ENCODE peak calls at places on chromosomes 2 and 18, in four cellular contexts. L is endothelial cell of umbilical vein, B is breast epithelium, N is adrenal gland. X is an unnamed sample.

GRCh38 chr2:47504174-47504810 is 101.3 kb downstream of the MSH2 start:
- DNase-seq in L (no peak), B (no peak), N (no peak), X (no peak)

GRCh38 chr2:200913654-200914053 is 24.5 kb downstream of the NIF3L1 start:
- DNase-seq in L (no peak), B (no peak), N (no peak), X (no peak)

GRCh38 chr2:215637658-215638057 is 201.8 kb upstream of the FN1 start:
- DNase-seq in L (no peak), B (no peak), N (no peak), X (no peak)

GRCh38 chr18:49854681-49855080 is 41.3 kb upstream of the ACAA2 start:
- DNase-seq in L (no peak), B (no peak), N (no peak), X (no peak)

GRCh38 chr2:23760746-23761145 is 166.2 kb downstream of the ATAD2B start:
- DNase-seq in L (peak; percentile 44), B (no peak), N (no peak), X (no peak)

GRCh38 chr2:147327636-147328035 is 517.2 kb upstream of the ACVR2A start:
- DNase-seq in L (no peak), B (no peak), N (no peak), X (no peak)

GRCh38 chr2:232487385-232488096 is at the start of gene ECEL1:
- DNase-seq in L (no peak), B (no peak), N (peak; percentile 8), X (no peak)

GRCh38 chr2:240955306-240956101 is 42.9 kb upstream of the SNED1 start:
- DNase-seq in L (no peak), B (peak; percentile 15), N (no peak), X (no peak)

GRCh38 chr2:15548974-15549373 is 12.2 kb downstream of the NBAS start:
- DNase-seq in L (no peak), B (no peak), N (no peak), X (no peak)

GRCh38 chr2:117818921-117819320 is 4.4 kb downstream of the DDX18 start:
- DNase-seq in L (no peak), B (no peak), N (no peak), X (no peak)

GRCh38 chr18:2961828-2962227 is 51.1 kb downstream of the LPIN2 start:
- DNase-seq in L (no peak), B (no peak), N (no peak), X (no peak)

GRCh38 chr2:26298638-26299393 is 47.1 kb upstream of the SELENOI start:
- DNase-seq in L (peak; percentile 75), B (peak; percentile 61), N (peak; percentile 70), X (peak; percentile 42)
- TF ChIP-seq POLR2A in L (peak; percentile 16), B (no peak), N (peak; percentile 53), X (peak; percentile 42)

GRCh38 chr2:28620371-28620793 is 124.5 kb downstream of the PLB1 start:
- DNase-seq in L (no peak), B (no peak), N (no peak), X (no peak)
- TF ChIP-seq CTCF in L (no peak), B (no peak), N (no peak), X (no peak)

DNA sequence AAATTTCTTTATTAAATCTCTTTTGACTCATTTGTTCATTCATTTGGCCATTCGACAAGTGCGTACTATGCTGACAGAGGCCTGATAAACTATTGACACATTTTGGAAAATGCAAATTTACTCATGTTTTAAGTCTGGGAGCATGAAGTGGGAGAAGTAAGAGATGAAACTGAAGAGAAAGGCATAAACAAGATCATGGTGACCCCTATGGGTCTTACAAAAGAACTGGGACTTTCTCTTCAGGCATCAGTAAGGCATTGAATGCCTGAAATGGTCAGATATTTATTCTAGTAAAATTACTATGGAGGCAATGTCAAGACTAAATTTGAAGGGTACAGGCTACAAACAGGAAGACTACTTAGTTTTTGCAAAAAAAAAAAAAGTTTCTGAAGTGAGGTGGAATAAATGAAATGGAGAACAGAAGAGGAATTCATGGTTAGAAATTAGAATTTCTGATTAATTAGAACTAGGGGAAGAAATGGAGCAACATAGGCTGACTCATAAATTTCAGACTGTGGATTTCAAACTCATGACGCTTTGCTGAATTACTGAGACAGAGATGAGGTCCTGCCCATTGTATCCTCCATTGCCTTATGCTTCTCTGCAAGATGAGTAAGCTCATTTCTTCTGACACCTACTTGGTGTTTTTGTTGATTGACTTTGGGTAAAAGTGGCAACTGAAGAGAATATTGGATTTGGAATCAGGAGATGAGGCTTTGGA is 32.7 kb downstream of the VSNL1 start:
- DNase-seq in L (no peak), B (no peak), N (no peak), X (no peak)
- H3K27ac ChIP-seq in L (no peak overlapping the region), B (no peak overlapping the region), N (no peak overlapping the region), X (no peak overlapping the region)

GRCh38 chr2:60512063-60512622 is 41.3 kb downstream of the BCL11A start:
- DNase-seq in L (no peak), B (no peak), N (no peak), X (no peak)
- TF ChIP-seq POLR2A in L (no peak), B (no peak), N (no peak), X (no peak)

GRCh38 chr2:218397502-218398436 is 1.9 kb upstream of the CTDSP1 start:
- DNase-seq in L (peak; percentile 57), B (no peak), N (peak; percentile 83), X (peak; percentile 80)

GRCh38 chr2:218400167-218400929 is 680 bp downstream of the CTDSP1 start:
- DNase-seq in L (peak; percentile 48), B (no peak), N (no peak), X (peak; percentile 40)

GRCh38 chr2:218396688-218397501 is 2.8 kb upstream of the CTDSP1 start:
- DNase-seq in L (peak; percentile 62), B (peak; percentile 75), N (peak; percentile 83), X (peak; percentile 88)

GRCh38 chr2:218399391-218400166 is at the start of gene CTDSP1:
- DNase-seq in L (peak; percentile 97), B (peak; percentile 95), N (peak; percentile 96), X (peak; percentile 97)

DNA sequence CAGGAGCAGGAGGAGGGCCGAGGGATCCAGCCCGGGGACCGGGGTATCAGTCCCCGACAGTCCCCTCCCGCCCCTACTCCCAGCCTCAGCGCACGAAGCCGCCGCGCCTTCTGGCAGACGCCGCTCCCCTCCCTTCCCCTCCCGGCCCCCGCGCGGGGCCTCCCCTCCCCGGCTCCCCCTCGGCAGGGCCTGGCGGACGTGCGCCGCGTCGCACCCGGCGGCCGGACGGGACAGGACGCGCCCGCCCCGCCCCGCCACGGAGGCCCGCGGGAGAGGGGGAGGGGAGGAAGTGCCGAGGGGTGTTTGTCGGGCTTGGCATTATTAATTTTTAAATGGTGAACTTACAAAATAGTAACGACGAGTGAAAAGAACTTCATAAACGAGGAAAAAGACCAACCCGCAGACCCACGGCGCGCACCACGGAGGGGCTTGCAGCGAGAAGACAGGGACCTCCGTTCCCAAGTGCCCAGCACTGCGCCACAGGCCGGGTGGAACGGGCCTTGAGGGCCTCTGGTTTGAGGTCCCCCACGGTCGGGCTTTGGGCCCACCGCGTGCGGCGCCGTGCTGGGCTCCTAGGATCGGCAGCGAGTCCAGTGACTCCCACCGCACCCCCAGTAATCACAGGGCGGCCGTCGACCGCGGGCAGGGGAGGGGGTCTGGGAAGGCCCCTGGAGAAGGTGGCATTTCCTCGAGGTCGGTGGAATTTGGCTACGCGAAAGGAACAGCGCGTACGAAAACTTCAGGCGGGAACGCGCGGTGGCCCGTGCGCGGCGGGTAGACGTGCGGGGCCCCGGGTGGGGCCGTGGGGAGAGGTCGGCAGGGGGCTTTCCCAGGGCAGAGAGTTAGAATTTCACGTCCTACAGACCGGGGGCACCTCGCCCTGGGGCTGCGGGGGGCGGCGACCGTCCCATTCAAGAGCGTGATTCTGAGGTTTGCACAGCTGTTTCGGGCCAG is 954 bp upstream of the CTDSP1 start:
- DNase-seq in L (peak; percentile 54), B (peak; percentile 80), N (peak; percentile 87), X (peak; percentile 72)
- TF ChIP-seq CTCF in L (no peak), B (no peak), N (no peak), X (no peak)

DNA sequence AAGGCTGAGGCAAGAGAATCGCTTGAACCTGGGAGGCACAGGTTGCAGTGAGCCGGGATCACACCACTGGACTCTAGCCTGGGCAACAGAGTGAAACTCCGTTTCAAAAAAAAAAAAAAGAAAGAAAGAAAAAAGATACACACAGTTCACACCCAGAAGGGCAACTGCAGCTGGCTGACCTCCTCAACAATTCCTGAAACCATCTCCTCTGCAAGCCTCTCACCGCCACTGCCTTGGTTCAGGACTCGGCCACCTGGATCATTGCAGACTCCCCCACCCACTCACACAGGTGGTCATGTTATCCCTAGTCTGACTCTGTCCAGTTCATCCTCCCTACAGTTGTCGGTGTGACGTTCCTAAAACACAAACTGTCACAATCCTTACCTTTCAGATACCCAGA is 2.2 kb downstream of the CYS1 start:
- DNase-seq in L (no peak), B (no peak), N (no peak), X (no peak)
- H3K27ac ChIP-seq in L (no peak overlapping the region), B (no peak overlapping the region), N (no peak overlapping the region), X (peak overlapping the region; percentile 90)

DNA sequence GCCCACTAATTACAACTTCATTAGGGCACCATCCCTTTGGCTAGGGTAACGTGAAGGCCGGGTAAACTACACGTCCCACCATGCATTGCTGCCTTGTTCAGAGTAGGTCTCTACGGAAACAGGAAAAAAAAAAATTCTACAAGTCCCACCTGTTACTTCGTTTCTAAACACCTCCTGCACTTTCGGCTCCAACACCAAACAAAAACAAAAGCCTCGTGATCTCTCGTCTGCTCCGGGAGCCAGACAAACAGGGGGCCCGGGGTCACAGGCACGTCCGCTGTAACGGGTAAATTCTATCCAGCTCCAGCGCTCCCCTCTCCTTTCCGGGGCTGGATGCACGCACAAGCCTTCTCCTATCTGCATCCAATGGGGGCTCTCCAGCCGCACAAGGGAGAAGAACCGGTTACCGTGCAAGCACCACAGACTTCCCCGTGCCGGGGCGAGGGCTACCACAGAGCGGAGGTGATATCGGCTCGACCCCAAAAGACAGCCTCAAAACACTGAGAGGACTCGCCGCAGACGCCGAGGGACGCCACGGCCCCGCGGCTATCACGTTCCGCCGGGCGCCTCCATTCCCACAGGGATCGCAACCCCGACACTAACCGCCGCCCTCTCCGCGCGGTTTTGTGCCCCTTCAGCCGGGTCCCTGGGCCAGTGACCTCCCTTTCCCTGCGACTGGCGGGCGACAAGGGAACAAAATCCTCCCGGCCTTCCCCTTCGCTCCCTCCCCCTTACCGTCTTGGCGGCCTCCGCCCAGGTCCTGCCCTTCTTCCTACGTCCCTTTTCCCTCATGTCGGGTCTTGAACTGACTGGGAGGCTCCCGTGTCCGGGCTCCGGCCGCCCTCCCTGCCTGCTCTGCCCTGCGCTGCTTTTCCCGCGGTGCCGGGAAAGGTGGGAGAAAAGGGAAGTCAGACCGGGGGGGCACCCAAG is 591 bp downstream of the ASXL2 start:
- DNase-seq in L (peak; percentile 80), B (peak; percentile 32), N (peak; percentile 57), X (peak; percentile 46)
- TF ChIP-seq POLR2A in L (peak; percentile 27), B (no peak), N (peak; percentile 42), X (peak; percentile 5)

GRCh38 chr2:198054299-198054698 is 249.9 kb downstream of the PLCL1 start:
- DNase-seq in L (peak; percentile 43), B (peak; percentile 19), N (peak; percentile 28), X (no peak)
- TF ChIP-seq CTCF in L (peak; percentile 44), B (peak; percentile 19), N (peak; percentile 37), X (no peak)

DNA sequence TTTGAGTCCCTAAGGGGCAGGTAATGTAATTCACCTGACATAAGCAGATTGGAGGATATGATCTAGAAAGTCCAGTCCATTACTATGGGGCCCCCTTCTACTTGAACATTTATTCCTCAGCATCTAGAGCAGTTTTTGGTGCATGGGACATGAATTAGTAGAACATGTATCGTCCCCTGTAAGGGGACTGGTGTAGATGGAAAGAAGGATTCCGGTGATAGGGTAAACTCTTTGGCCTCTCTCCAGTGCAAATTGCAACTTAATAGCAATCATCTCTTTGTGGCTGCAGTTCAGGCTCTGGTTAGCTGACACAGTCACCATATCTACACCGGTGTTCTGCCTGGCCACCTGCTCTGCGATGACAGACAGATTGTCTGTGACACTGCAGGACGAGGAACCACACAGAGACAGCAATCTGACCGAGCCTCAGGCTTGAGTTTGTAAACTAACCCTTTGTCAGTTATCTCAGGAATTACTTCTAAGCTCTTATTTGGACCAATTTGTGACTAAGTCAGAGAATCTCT is 6.4 kb upstream of the SLC8A1 start:
- DNase-seq in L (no peak), B (no peak), N (no peak), X (no peak)
- H3K27ac ChIP-seq in L (no peak overlapping the region), B (no peak overlapping the region), N (no peak overlapping the region), X (no peak overlapping the region)